ENCODE peak calls at places on chromosomes 3 and 15, in eight cellular contexts. J, V, B, N, I, L, G and Q are unnamed samples.

GRCh38 chr3:129560269-129560787 is 17.4 kb downstream of the H1-8 start:
- DNase-seq in J (peak), V (peak), B (no peak), N (no peak), I (peak), L (no peak), G (no peak), Q (no peak)

GRCh38 chr3:10294030-10294591 is 1.4 kb upstream of the GHRL start:
- DNase-seq in J (no peak), V (no peak), B (no peak), N (no peak), I (no peak), L (no peak), G (no peak), Q (no peak)

GRCh38 chr3:159928071-159928491 is 60.6 kb upstream of the IL12A start:
- DNase-seq in J (no peak), V (peak), B (no peak), N (no peak), I (no peak), L (no peak), G (no peak), Q (no peak)

GRCh38 chr15:57589276-57590073 is 2.2 kb upstream of the MYZAP start:
- DNase-seq in J (no peak), V (no peak), B (no peak), N (no peak), I (no peak), L (no peak), G (no peak), Q (no peak)

GRCh38 chr3:139639662-139640061 is 38.1 kb downstream of the NMNAT3 start:
- DNase-seq in J (no peak), V (no peak), B (no peak), N (no peak), I (no peak), L (no peak), G (no peak), Q (no peak)

GRCh38 chr3:28328188-28329151 is 20.1 kb upstream of the ZCWPW2 start:
- DNase-seq in J (peak), V (peak), B (no peak), N (no peak), I (no peak), L (no peak), G (no peak), Q (peak)

GRCh38 chr3:128382221-128382807 is 84.4 kb downstream of the DNAJB8 start:
- DNase-seq in J (no peak), V (no peak), B (no peak), N (no peak), I (peak), L (no peak), G (no peak), Q (no peak)

GRCh38 chr3:172673210-172673679 is 37.6 kb downstream of the NCEH1 start:
- DNase-seq in J (peak), V (peak), B (peak), N (peak), I (peak), L (peak), G (peak), Q (peak)

GRCh38 chr3:177431525-177432255 is 234.4 kb upstream of the TBL1XR1 start:
- DNase-seq in J (peak), V (no peak), B (peak), N (no peak), I (no peak), L (no peak), G (no peak), Q (peak)

GRCh38 chr3:119279101-119279554 is 15.1 kb upstream of the ARHGAP31 start:
- DNase-seq in J (no peak), V (peak), B (peak), N (no peak), I (peak), L (peak), G (no peak), Q (no peak)

GRCh38 chr15:20353966-20354883 is 187.4 kb downstream of the GOLGA6L6 start:
- DNase-seq in J (no peak), V (no peak), B (no peak), N (peak), I (no peak), L (no peak), G (no peak), Q (no peak)

GRCh38 chr3:14445773-14446172 is 43.4 kb downstream of the SLC6A6 start:
- DNase-seq in J (no peak), V (no peak), B (no peak), N (no peak), I (no peak), L (no peak), G (no peak), Q (no peak)

GRCh38 chr3:133629146-133629545 is 32.6 kb downstream of the TOPBP1 start:
- DNase-seq in J (no peak), V (no peak), B (no peak), N (no peak), I (no peak), L (no peak), G (no peak), Q (no peak)

GRCh38 chr3:105976211-105976610 is 107.4 kb upstream of the CBLB start:
- DNase-seq in J (no peak), V (no peak), B (no peak), N (no peak), I (no peak), L (no peak), G (no peak), Q (no peak)

GRCh38 chr15:32698773-32699390 is 18.9 kb upstream of the GREM1 start:
- DNase-seq in J (no peak), V (no peak), B (peak), N (no peak), I (no peak), L (no peak), G (no peak), Q (no peak)

GRCh38 chr15:40142428-40142827 is 18.4 kb upstream of the BUB1B start:
- DNase-seq in J (no peak), V (no peak), B (no peak), N (no peak), I (no peak), L (no peak), G (no peak), Q (no peak)

GRCh38 chr3:22620498-22620897 is 582.6 kb upstream of the UBE2E2 start:
- DNase-seq in J (no peak), V (no peak), B (no peak), N (no peak), I (no peak), L (no peak), G (no peak), Q (no peak)

GRCh38 chr3:9590282-9590791 is 36.7 kb upstream of the LHFPL4 start:
- DNase-seq in J (no peak), V (no peak), B (no peak), N (no peak), I (no peak), L (no peak), G (no peak), Q (no peak)

GRCh38 chr3:76040946-76041345 is 255.6 kb upstream of the ZNF717 start:
- DNase-seq in J (no peak), V (peak), B (no peak), N (no peak), I (no peak), L (no peak), G (no peak), Q (no peak)